ENCODE peak calls at places on chromosome 15, in nine cellular contexts. X is pancreas, Z is Caco-2, H is tibial artery, N is gastrocnemius medialis, R is colonic mucosa, A is BE2C, J is HCT116, T is lung. S is an unnamed sample.

GRCh38 chr15:29708519-29708918 is 113.7 kb downstream of the TJP1 start:
- DNase-seq in H (no peak), J (no peak), A (no peak), T (no peak), N (no peak), X (no peak), Z (no peak), R (no peak), S (no peak)

GRCh38 chr15:89408512-89409183 is 74.0 kb upstream of the POLG start:
- DNase-seq in Z (no peak), J (no peak), X (no peak), T (no peak), A (no peak), H (no peak), N (no peak), R (no peak), S (no peak)

GRCh38 chr15:90104551-90104950 is 2.3 kb upstream of the IDH2 start:
- DNase-seq in Z (no peak), X (peak; percentile 81), N (peak; percentile 31), J (no peak), H (no peak), T (no peak), R (peak; percentile 79), A (no peak), S (peak; percentile 59)

GRCh38 chr15:90609254-90610185 is 79.8 kb downstream of the CRTC3 start:
- DNase-seq in X (no peak), R (no peak), T (no peak), N (no peak), A (no peak), Z (no peak), H (peak; percentile 40), J (no peak), S (no peak)

GRCh38 chr15:74423443-74424257 is 10.1 kb downstream of the SEMA7A start:
- DNase-seq in Z (no peak), A (no peak), T (no peak), N (no peak), H (no peak), X (no peak), J (peak; percentile 54), R (no peak), S (no peak)

GRCh38 chr15:43268111-43269105 is 1.7 kb upstream of the TGM5 start:
- DNase-seq in H (no peak), X (no peak), Z (no peak), J (no peak), N (no peak), T (no peak), A (peak; percentile 58), R (no peak), S (no peak)

GRCh38 chr15:81182031-81182745 is 14.5 kb upstream of the IL16 start:
- DNase-seq in H (no peak), J (no peak), N (no peak), T (no peak), R (no peak), X (no peak), Z (no peak), A (no peak), S (no peak)

GRCh38 chr15:55434989-55435825 is 26.9 kb downstream of the PIERCE2 start:
- DNase-seq in N (no peak), R (peak; percentile 26), J (peak; percentile 42), T (no peak), H (no peak), A (no peak), Z (no peak), X (no peak), S (no peak)

GRCh38 chr15:95448531-95449210 is 881.8 kb upstream of the NR2F2 start:
- DNase-seq in J (no peak), H (no peak), Z (no peak), R (no peak), A (no peak), N (no peak), T (no peak), X (no peak), S (no peak)

GRCh38 chr15:78457101-78457500 is 19.1 kb downstream of the IREB2 start:
- DNase-seq in T (no peak), A (peak; percentile 18), R (no peak), H (no peak), X (no peak), J (no peak), Z (no peak), N (no peak), S (no peak)

GRCh38 chr15:63487076-63487757 is 17.2 kb upstream of the USP3 start:
- DNase-seq in A (peak; percentile 89), Z (peak; percentile 78), R (peak; percentile 98), J (peak; percentile 67), N (peak; percentile 78), X (peak; percentile 99), H (peak; percentile 91), T (peak; percentile 92), S (peak; percentile 98)
- H3K4me3 ChIP-seq in A (no peak overlapping the region), Z (no peak overlapping the region), R (no peak overlapping the region), J (peak overlapping the region; percentile 24), N (no peak overlapping the region), X (no peak overlapping the region), H (no peak overlapping the region), T (no peak overlapping the region), S (no peak overlapping the region)

GRCh38 chr15:100768501-100768931 is 111.1 kb upstream of the ALDH1A3 start:
- DNase-seq in R (no peak), J (no peak), T (no peak), Z (no peak), N (no peak), X (no peak), A (no peak), H (no peak), S (no peak)
- H3K36me3 ChIP-seq in R (no peaks in the 10 kb centered on the region), J (no peaks in the 10 kb centered on the region), T (no peaks in the 10 kb centered on the region), Z (no peaks in the 10 kb centered on the region), N (no peaks in the 10 kb centered on the region), X (no peaks in the 10 kb centered on the region), A (no peaks in the 10 kb centered on the region), H (no peaks in the 10 kb centered on the region), S (no peaks in the 10 kb centered on the region)

DNA sequence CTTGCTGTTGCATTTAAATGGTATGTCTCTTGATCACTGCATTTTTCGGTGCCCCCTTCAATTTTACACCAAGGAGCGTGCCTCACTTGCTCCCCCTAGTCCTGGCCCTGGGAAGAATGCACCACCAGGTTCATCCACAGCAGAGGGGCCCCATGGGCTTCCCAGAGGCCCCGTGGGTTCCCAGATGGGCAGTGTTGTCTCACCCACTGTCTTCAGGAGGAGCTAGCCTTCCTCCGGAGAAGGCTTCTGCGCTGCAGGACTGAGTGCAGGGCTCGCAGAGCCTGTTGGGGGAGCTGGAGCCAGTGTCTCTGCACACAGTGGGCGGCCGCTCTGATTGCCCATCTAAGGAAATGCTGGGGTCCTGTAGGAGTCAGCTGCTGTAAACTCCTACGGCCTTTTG is 45.9 kb downstream of the POLR2M start:
- DNase-seq in Z (no peak), X (no peak), T (no peak), R (no peak), H (no peak), A (no peak), J (no peak), N (no peak), S (no peak)
- H3K4me1 ChIP-seq in Z (no peaks in the 10 kb centered on the region), X (no peaks in the 10 kb centered on the region), T (peaks cover 2% of the 10 kb centered on the region), R (no peaks in the 10 kb centered on the region), H (no peaks in the 10 kb centered on the region), A (peaks cover 12% of the 10 kb centered on the region), J (no peaks in the 10 kb centered on the region), N (no peaks in the 10 kb centered on the region), S (no peaks in the 10 kb centered on the region)

DNA sequence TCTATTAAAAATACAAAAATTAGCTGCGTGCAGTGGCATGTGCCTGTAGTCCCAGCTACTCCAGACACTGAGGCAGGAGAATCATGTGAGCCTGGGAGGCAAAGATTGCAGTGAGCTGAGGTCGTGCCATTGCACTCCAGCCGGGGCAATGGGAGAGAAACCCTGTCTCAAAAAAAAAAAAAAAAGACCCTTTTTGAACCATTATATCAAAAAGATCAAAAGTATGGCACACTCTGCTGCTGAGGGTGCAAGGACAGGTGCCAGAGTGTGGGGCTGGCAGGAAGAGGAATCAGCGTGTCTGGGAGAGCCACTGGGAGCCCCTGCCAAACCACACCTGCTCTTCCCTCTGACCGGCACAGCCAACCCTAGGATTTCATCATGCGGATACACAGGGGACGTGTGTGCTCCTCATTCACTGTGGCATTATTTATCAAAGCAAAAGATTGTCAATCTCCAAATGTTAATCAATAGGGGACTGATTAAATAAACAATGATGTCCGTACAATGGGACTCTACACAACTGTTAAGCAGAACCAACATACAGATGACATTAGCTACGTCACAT is 147.3 kb upstream of the TLE3 start:
- DNase-seq in A (no peak), N (peak; percentile 13), J (no peak), H (no peak), Z (no peak), X (no peak), T (no peak), R (no peak), S (no peak)
- H3K4me3 ChIP-seq in A (no peak overlapping the region), N (no peak overlapping the region), J (no peak overlapping the region), H (no peak overlapping the region), Z (no peak overlapping the region), X (no peak overlapping the region), T (no peak overlapping the region), R (no peak overlapping the region), S (no peak overlapping the region)

GRCh38 chr15:66721501-66721937 is 19.5 kb downstream of the SMAD6 start:
- DNase-seq in R (no peak), A (no peak), Z (no peak), X (no peak), N (no peak), J (no peak), H (no peak), T (no peak), S (no peak)

GRCh38 chr15:66720206-66721010 is 18.4 kb downstream of the SMAD6 start:
- DNase-seq in N (no peak), T (peak; percentile 66), J (no peak), H (peak; percentile 75), A (no peak), Z (no peak), R (no peak), X (no peak), S (no peak)

GRCh38 chr15:66721020-66721419 is 19.0 kb downstream of the SMAD6 start:
- DNase-seq in N (no peak), H (no peak), J (no peak), Z (no peak), X (no peak), A (no peak), R (no peak), T (no peak), S (no peak)

GRCh38 chr15:66718220-66718988 is 16.4 kb downstream of the SMAD6 start:
- DNase-seq in A (no peak), H (no peak), T (no peak), J (no peak), X (no peak), R (no peak), Z (no peak), N (no peak), S (no peak)

DNA sequence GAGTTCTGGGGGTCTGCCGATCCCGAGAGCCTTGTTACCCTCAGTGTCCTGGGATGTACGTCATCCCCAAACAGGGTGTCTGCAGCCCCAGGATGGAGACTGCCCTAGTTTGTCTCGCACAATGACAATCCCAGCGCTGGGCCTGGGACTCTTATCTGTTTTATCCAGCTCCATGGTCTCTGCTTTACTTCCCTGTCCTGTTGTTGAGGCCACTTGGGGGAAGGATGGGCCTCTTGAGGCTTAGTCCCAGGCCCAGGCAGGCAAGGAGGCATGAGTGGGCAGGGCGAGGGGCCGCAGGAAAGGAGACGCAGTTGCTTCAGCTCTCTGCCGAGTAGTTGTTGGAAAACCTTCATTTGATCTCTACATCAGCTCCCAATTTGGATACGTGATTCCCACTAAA is 17.4 kb downstream of the SMAD6 start:
- DNase-seq in N (no peak), X (no peak), J (no peak), R (no peak), H (no peak), T (no peak), Z (no peak), A (no peak), S (no peak)
- H3K36me3 ChIP-seq in N (no peaks in the 10 kb centered on the region), X (no peaks in the 10 kb centered on the region), J (no peaks in the 10 kb centered on the region), R (no peaks in the 10 kb centered on the region), H (peaks cover 30% of the 10 kb centered on the region), T (no peaks in the 10 kb centered on the region), Z (no peaks in the 10 kb centered on the region), A (peaks cover 93% of the 10 kb centered on the region), S (no peaks in the 10 kb centered on the region)